ENCODE peak calls at places on chromosomes 5 and 9, in four cellular contexts. H, R, D and K are unnamed samples.

GRCh38 chr5:131720714-131721113 is 76.1 kb downstream of the FNIP1 start:
- DNase-seq in H (no peak), R (no peak), D (no peak), K (no peak)

GRCh38 chr9:71681708-71682268 is 86.5 kb downstream of the CEMIP2 start:
- DNase-seq in H (peak; percentile 60), R (no peak), D (peak; percentile 22), K (no peak)

GRCh38 chr5:74241751-74242140 is 398.8 kb downstream of the ENC1 start:
- DNase-seq in H (no peak), R (no peak), D (no peak), K (no peak)

GRCh38 chr5:129103397-129103796 is 8.8 kb downstream of the ISOC1 start:
- DNase-seq in H (no peak), R (no peak), D (no peak), K (no peak)

GRCh38 chr9:21661626-21662025 is 140.8 kb upstream of the MTAP start:
- DNase-seq in H (no peak), R (no peak), D (no peak), K (no peak)

GRCh38 chr5:88724201-88724600 is 158.8 kb downstream of the MEF2C start:
- DNase-seq in H (no peak), R (no peak), D (no peak), K (no peak)

GRCh38 chr9:128007566-128008138 is 26.9 kb upstream of the EEIG1 start:
- DNase-seq in H (no peak), R (no peak), D (peak; percentile 73), K (no peak)

GRCh38 chr9:27204578-27204977 is 92.4 kb downstream of the EQTN start:
- DNase-seq in H (no peak), R (no peak), D (no peak), K (no peak)

GRCh38 chr5:8446179-8446578 is 577.2 kb downstream of the MTRR start:
- DNase-seq in H (no peak), R (no peak), D (no peak), K (no peak)

GRCh38 chr5:97142521-97143254 is at the start of gene LIX1:
- DNase-seq in H (no peak), R (no peak), D (peak; percentile 26), K (no peak)

GRCh38 chr5:1048861-1049838 is 40.5 kb downstream of the NKD2 start:
- DNase-seq in H (no peak), R (peak; percentile 76), D (no peak), K (no peak)

GRCh38 chr5:74422671-74423070 is 217.9 kb downstream of the ENC1 start:
- DNase-seq in H (no peak), R (no peak), D (no peak), K (no peak)

GRCh38 chr9:90053027-90053426 is 448.2 kb downstream of the GADD45G start:
- DNase-seq in H (peak; percentile 88), R (no peak), D (no peak), K (no peak)

GRCh38 chr9:104280216-104280585 is 186.1 kb downstream of the SMC2 start:
- DNase-seq in H (no peak), R (no peak), D (no peak), K (no peak)

GRCh38 chr5:129438322-129438721 is 21.8 kb upstream of the ADAMTS19 start:
- DNase-seq in H (no peak), R (no peak), D (no peak), K (no peak)

GRCh38 chr5:100777680-100778281 is 125.3 kb downstream of the ST8SIA4 start:
- DNase-seq in H (no peak), R (no peak), D (peak; percentile 37), K (no peak)

GRCh38 chr9:136551401-136552116 is 5.7 kb upstream of the NOTCH1 start:
- DNase-seq in H (no peak), R (peak; percentile 91), D (peak; percentile 79), K (peak; percentile 39)

GRCh38 chr9:15271403-15271802 is 35.6 kb downstream of the TTC39B start:
- DNase-seq in H (no peak), R (no peak), D (no peak), K (no peak)

GRCh38 chr5:113514263-113514590 is 733 bp downstream of the YTHDC2 start:
- DNase-seq in H (no peak), R (no peak), D (no peak), K (no peak)

GRCh38 chr9:22463205-22463604 is 16.6 kb downstream of the DMRTA1 start:
- DNase-seq in H (no peak), R (no peak), D (no peak), K (no peak)

GRCh38 chr5:88659529-88660325 is 223.3 kb downstream of the MEF2C start:
- DNase-seq in H (peak; percentile 79), R (peak; percentile 77), D (no peak), K (no peak)

GRCh38 chr5:172743112-172743959 is 27.7 kb downstream of the DUSP1 start:
- DNase-seq in H (no peak), R (no peak), D (no peak), K (no peak)

GRCh38 chr5:148000036-148000435 is 63.7 kb upstream of the SPINK5 start:
- DNase-seq in H (no peak), R (no peak), D (no peak), K (no peak)

GRCh38 chr5:7866194-7866593 is 2.6 kb downstream of the FASTKD3 start:
- DNase-seq in H (no peak), R (no peak), D (no peak), K (no peak)

GRCh38 chr5:139847091-139847490 is 51.5 kb downstream of the PSD2 start:
- DNase-seq in H (no peak), R (peak; percentile 37), D (no peak), K (no peak)

GRCh38 chr9:96574931-96575351 is 44.7 kb downstream of the CDC14B start:
- DNase-seq in H (no peak), R (no peak), D (no peak), K (no peak)

GRCh38 chr9:105281926-105282325 is 37.5 kb downstream of the SLC44A1 start:
- DNase-seq in H (no peak), R (no peak), D (no peak), K (no peak)

GRCh38 chr5:81513982-81514381 is 120.0 kb upstream of the ACOT12 start:
- DNase-seq in H (no peak), R (no peak), D (no peak), K (no peak)

GRCh38 chr5:132475531-132475930 is 15.0 kb downstream of the IRF1 start:
- DNase-seq in H (no peak), R (no peak), D (peak; percentile 14), K (no peak)

GRCh38 chr5:137751869-137752491 is 2.2 kb downstream of the HNRNPA0 start:
- DNase-seq in H (no peak), R (no peak), D (peak; percentile 20), K (no peak)

GRCh38 chr5:1007221-1007680 is 1.4 kb upstream of the NKD2 start:
- DNase-seq in H (no peak), R (peak; percentile 65), D (peak; percentile 4), K (peak; percentile 50)

GRCh38 chr9:91162784-91163440 is 198.8 kb downstream of the AUH start:
- DNase-seq in H (no peak), R (peak; percentile 92), D (peak; percentile 75), K (peak; percentile 72)

GRCh38 chr5:93425102-93425501 is 155.9 kb downstream of the NR2F1-AS1 start:
- DNase-seq in H (no peak), R (no peak), D (no peak), K (no peak)

GRCh38 chr5:124745367-124746251 is 830 bp downstream of the ZNF608 start:
- DNase-seq in H (no peak), R (no peak), D (no peak), K (no peak)

GRCh38 chr9:113674436-113674835 is 201.7 kb upstream of the ZNF618 start:
- DNase-seq in H (no peak), R (no peak), D (no peak), K (no peak)

GRCh38 chr9:113677569-113677968 is 198.5 kb upstream of the ZNF618 start:
- DNase-seq in H (no peak), R (no peak), D (no peak), K (no peak)

GRCh38 chr9:113673726-113674125 is 202.4 kb upstream of the ZNF618 start:
- DNase-seq in H (no peak), R (no peak), D (no peak), K (no peak)

GRCh38 chr9:113677057-113677456 is 199.1 kb upstream of the ZNF618 start:
- DNase-seq in H (no peak), R (no peak), D (no peak), K (no peak)

DNA sequence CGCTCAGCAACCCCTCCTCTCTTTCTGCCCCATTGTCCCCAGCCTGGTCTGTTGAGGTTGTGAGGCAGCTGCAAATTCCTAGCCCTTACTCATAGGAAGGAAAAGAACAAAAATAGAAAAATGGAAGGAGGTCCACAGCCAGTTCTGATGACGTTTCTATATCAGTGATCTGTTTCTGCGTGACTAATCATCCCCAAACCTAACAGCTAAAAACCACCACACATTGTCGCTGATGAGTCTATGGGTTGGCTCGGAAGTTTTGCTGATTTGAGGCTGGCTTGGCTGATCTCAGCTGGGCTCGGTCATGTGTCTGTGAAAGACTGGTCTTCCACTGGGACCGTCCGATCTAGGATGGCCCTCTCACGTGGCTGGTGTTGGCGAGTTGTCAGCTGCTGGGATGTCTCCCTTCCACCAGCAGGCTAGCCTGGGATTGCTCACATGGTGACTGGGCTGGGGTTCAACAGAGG is 200.6 kb upstream of the ZNF618 start:
- DNase-seq in H (no peak), R (no peak), D (peak; percentile 34), K (peak; percentile 89)
- TF ChIP-seq CTCF in H (no peak), R (no peak), D (no peak), K (no peak)

DNA sequence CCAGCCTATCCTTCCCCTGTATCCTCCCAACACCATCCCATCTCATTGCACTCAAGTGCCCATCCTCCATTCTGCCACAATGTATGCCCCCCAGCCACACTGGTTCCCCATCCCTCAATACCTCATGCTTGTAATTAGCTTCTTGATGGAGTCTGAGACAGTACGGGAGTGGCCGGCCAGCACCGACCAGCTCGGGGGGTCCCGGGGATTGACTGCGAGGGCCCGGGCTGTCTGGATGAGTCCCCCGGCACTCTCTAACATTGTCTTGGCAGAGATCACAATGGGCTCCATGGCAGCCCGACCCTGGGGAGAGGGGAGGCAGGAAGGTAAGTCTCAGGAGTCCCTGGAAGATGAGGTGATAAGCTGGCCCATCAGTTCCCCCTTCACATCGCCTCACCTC is 17.2 kb upstream of the TPM2 start:
- DNase-seq in H (no peak), R (no peak), D (no peak), K (no peak)
- H3K27ac ChIP-seq in H (peak overlapping the region; percentile 95), R (no peak overlapping the region), D (no peak overlapping the region), K (peak overlapping the region; percentile 61)

DNA sequence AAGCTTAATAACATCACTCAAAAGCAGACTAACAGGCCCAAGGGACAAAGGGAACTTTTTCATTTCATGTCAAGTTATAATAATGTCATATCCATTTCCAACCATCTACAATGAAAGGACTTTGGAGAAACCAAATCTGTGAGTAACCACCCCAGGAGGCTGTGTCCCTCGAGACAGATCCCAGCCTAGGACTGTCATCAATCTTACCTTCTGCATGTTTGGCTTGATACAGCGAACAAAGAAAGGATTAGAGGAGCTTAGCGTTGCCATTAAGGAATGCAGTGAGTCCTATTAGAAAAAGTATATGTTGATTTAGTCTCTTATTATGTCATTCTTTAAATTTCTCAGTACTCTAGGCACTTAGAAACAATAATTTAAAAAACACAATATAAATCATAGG is 137.8 kb upstream of the RETREG1 start:
- DNase-seq in H (no peak), R (no peak), D (no peak), K (no peak)
- TF ChIP-seq CTCF in H (no peak), R (no peak), D (no peak), K (no peak)

DNA sequence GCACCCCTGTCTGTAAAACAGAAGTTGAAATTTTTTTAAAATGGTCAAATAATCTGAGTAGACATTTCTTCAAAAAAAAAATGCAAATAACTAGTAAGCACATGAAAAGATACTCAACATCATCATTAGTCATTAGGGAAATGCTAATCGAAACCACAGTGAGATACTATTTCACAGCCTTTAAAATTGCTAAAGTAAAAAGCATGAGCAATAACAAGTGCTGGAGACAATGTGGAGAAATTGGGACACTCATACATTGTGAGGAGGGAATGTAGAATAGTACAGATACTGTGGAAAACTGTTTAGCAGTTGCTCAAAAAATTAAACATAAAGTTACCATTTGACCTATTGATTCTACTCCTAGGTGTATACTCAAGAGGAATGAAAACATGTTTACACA is 58.4 kb upstream of the RUSC2 start:
- DNase-seq in H (no peak), R (no peak), D (no peak), K (no peak)
- H3K27ac ChIP-seq in H (no peak overlapping the region), R (no peak overlapping the region), D (no peak overlapping the region), K (no peak overlapping the region)